ENCODE peak calls at places on chromosomes 1 and 21, in six cellular contexts. One of them, this sample, is unnamed.

GRCh38 chr1:180241716-180242544 is 11.9 kb downstream of the LHX4 start:
- DNase-seq in HCT116: no peak
- DNase-seq in endothelial cell of umbilical vein: no peak
- DNase-seq in upper lobe of left lung: no peak
- DNase-seq in vagina: no peak
- DNase-seq in GM23338: no peak
- DNase-seq in this sample: no peak

GRCh38 chr1:96978431-96978830 is 256.8 kb downstream of the PTBP2 start:
- DNase-seq in HCT116: no peak
- DNase-seq in endothelial cell of umbilical vein: no peak
- DNase-seq in upper lobe of left lung: no peak
- DNase-seq in vagina: no peak
- DNase-seq in GM23338: no peak
- DNase-seq in this sample: no peak

GRCh38 chr1:27152004-27152828 is 2.7 kb downstream of the SLC9A1 start:
- DNase-seq in HCT116: no peak
- DNase-seq in endothelial cell of umbilical vein: no peak
- DNase-seq in upper lobe of left lung: no peak
- DNase-seq in vagina: no peak
- DNase-seq in GM23338: no peak
- DNase-seq in this sample: no peak

GRCh38 chr1:248779350-248779749 is 23.8 kb upstream of the LYPD8 start:
- DNase-seq in HCT116: no peak
- DNase-seq in endothelial cell of umbilical vein: no peak
- DNase-seq in upper lobe of left lung: no peak
- DNase-seq in vagina: no peak
- DNase-seq in GM23338: no peak
- DNase-seq in this sample: no peak

GRCh38 chr1:217498209-217498608 is 132.7 kb downstream of the GPATCH2 start:
- DNase-seq in HCT116: no peak
- DNase-seq in endothelial cell of umbilical vein: no peak
- DNase-seq in upper lobe of left lung: no peak
- DNase-seq in vagina: no peak
- DNase-seq in GM23338: peak; percentile 38
- DNase-seq in this sample: no peak

GRCh38 chr1:153357853-153358690 is at the start of gene S100A9:
- DNase-seq in HCT116: no peak
- DNase-seq in endothelial cell of umbilical vein: no peak
- DNase-seq in upper lobe of left lung: no peak
- DNase-seq in vagina: peak; percentile 64
- DNase-seq in GM23338: no peak
- DNase-seq in this sample: no peak

GRCh38 chr1:180156631-180157091 is 2.0 kb downstream of the QSOX1 start:
- DNase-seq in HCT116: no peak
- DNase-seq in endothelial cell of umbilical vein: no peak
- DNase-seq in upper lobe of left lung: no peak
- DNase-seq in vagina: no peak
- DNase-seq in GM23338: no peak
- DNase-seq in this sample: no peak

GRCh38 chr21:38380391-38381137 is 117.7 kb downstream of the ERG start:
- DNase-seq in HCT116: no peak
- DNase-seq in endothelial cell of umbilical vein: peak; percentile 48
- DNase-seq in upper lobe of left lung: no peak
- DNase-seq in vagina: no peak
- DNase-seq in GM23338: peak; percentile 12
- DNase-seq in this sample: no peak

GRCh38 chr1:6025269-6026094 is 20.2 kb upstream of the KCNAB2 start:
- DNase-seq in HCT116: no peak
- DNase-seq in endothelial cell of umbilical vein: no peak
- DNase-seq in upper lobe of left lung: no peak
- DNase-seq in vagina: no peak
- DNase-seq in GM23338: no peak
- DNase-seq in this sample: no peak

GRCh38 chr1:24321150-24321549 is 2.0 kb downstream of the GRHL3 start:
- DNase-seq in HCT116: no peak
- DNase-seq in endothelial cell of umbilical vein: no peak
- DNase-seq in upper lobe of left lung: no peak
- DNase-seq in vagina: no peak
- DNase-seq in GM23338: no peak
- DNase-seq in this sample: no peak

GRCh38 chr1:6317101-6317760 is 56.3 kb upstream of the GPR153 start:
- DNase-seq in HCT116: no peak
- DNase-seq in endothelial cell of umbilical vein: peak; percentile 57
- DNase-seq in upper lobe of left lung: no peak
- DNase-seq in vagina: no peak
- DNase-seq in GM23338: no peak
- DNase-seq in this sample: no peak

GRCh38 chr1:99180915-99181314 is 83.4 kb upstream of the PLPPR4 start:
- DNase-seq in HCT116: no peak
- DNase-seq in endothelial cell of umbilical vein: no peak
- DNase-seq in upper lobe of left lung: no peak
- DNase-seq in vagina: no peak
- DNase-seq in GM23338: no peak
- DNase-seq in this sample: no peak

GRCh38 chr1:36154765-36155559 is 998 bp upstream of the MAP7D1 start:
- DNase-seq in HCT116: no peak
- DNase-seq in endothelial cell of umbilical vein: no peak
- DNase-seq in upper lobe of left lung: no peak
- DNase-seq in vagina: no peak
- DNase-seq in GM23338: peak; percentile 48
- DNase-seq in this sample: no peak

GRCh38 chr1:160626560-160627342 is 20.1 kb downstream of the SLAMF1 start:
- DNase-seq in HCT116: no peak
- DNase-seq in endothelial cell of umbilical vein: no peak
- DNase-seq in upper lobe of left lung: no peak
- DNase-seq in vagina: no peak
- DNase-seq in GM23338: no peak
- DNase-seq in this sample: no peak
- TF ChIP-seq POLR2AphosphoS5 in HCT116: no peak
- TF ChIP-seq POLR2AphosphoS5 in endothelial cell of umbilical vein: no peak
- TF ChIP-seq POLR2AphosphoS5 in upper lobe of left lung: no peak
- TF ChIP-seq POLR2AphosphoS5 in vagina: no peak
- TF ChIP-seq POLR2AphosphoS5 in GM23338: no peak
- TF ChIP-seq POLR2AphosphoS5 in this sample: peak; percentile 77

GRCh38 chr1:200980452-200980772 is 43.1 kb downstream of the KIF21B start:
- DNase-seq in HCT116: no peak
- DNase-seq in endothelial cell of umbilical vein: no peak
- DNase-seq in upper lobe of left lung: no peak
- DNase-seq in vagina: no peak
- DNase-seq in GM23338: no peak
- DNase-seq in this sample: no peak

GRCh38 chr1:200982071-200982945 is 41.2 kb downstream of the KIF21B start:
- DNase-seq in HCT116: no peak
- DNase-seq in endothelial cell of umbilical vein: no peak
- DNase-seq in upper lobe of left lung: no peak
- DNase-seq in vagina: no peak
- DNase-seq in GM23338: no peak
- DNase-seq in this sample: no peak

GRCh38 chr1:200980873-200981272 is 42.6 kb downstream of the KIF21B start:
- DNase-seq in HCT116: no peak
- DNase-seq in endothelial cell of umbilical vein: no peak
- DNase-seq in upper lobe of left lung: no peak
- DNase-seq in vagina: no peak
- DNase-seq in GM23338: no peak
- DNase-seq in this sample: no peak

GRCh38 chr1:200979574-200980451 is 43.7 kb downstream of the KIF21B start:
- DNase-seq in HCT116: peak; percentile 12
- DNase-seq in endothelial cell of umbilical vein: peak; percentile 4
- DNase-seq in upper lobe of left lung: peak; percentile 45
- DNase-seq in vagina: no peak
- DNase-seq in GM23338: peak; percentile 87
- DNase-seq in this sample: peak; percentile 81

GRCh38 chr1:200981278-200981677 is 42.2 kb downstream of the KIF21B start:
- DNase-seq in HCT116: no peak
- DNase-seq in endothelial cell of umbilical vein: no peak
- DNase-seq in upper lobe of left lung: no peak
- DNase-seq in vagina: no peak
- DNase-seq in GM23338: no peak
- DNase-seq in this sample: no peak
- TF ChIP-seq POLR2AphosphoS5 in HCT116: no peak
- TF ChIP-seq POLR2AphosphoS5 in endothelial cell of umbilical vein: no peak
- TF ChIP-seq POLR2AphosphoS5 in upper lobe of left lung: no peak
- TF ChIP-seq POLR2AphosphoS5 in vagina: no peak
- TF ChIP-seq POLR2AphosphoS5 in GM23338: no peak
- TF ChIP-seq POLR2AphosphoS5 in this sample: no peak

DNA sequence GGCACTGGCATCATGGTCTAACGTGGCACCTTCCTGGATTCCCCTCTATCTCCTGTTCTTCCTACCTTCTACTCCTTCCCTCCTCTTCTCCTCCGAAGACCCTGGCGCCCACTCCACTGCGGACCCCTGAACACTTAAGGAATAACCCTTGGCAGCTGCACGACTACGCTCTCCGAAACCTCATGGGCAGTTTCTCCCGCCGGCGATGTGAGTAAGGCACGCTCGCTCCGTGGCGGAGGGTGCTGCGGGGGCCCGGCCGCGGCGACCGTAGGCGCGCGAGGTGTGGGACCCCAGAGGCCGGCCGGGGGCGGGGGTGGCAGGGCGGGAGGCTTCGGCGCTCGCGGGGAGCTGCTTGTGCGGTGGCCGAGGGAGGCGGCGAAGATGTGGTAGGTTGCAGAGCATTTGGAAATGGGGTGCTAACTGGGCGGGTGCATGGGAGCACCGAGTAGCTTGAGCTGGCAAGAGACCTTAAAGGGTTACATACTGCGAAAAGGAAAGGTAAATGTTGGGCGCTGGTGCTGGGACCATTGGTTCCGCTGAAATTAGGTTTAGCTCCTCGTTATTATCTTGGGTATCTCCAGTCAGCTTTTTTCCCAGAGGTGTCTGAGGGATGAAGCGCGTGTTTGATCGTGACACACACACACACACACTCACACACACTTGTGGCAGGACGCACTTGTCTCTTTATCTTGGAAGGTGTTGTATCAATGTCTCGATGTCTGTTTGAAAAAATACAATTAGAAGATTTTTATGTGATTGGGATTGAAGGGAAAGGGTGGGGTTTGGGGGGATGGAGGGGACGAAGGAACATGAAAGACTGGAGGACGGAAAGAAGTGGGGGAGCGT is 936 bp downstream of the LRRC7 start:
- DNase-seq in HCT116: no peak
- DNase-seq in endothelial cell of umbilical vein: peak; percentile 9
- DNase-seq in upper lobe of left lung: no peak
- DNase-seq in vagina: no peak
- DNase-seq in GM23338: peak; percentile 37
- DNase-seq in this sample: peak; percentile 2
- TF ChIP-seq POLR2AphosphoS5 in HCT116: no peak
- TF ChIP-seq POLR2AphosphoS5 in endothelial cell of umbilical vein: no peak
- TF ChIP-seq POLR2AphosphoS5 in upper lobe of left lung: no peak
- TF ChIP-seq POLR2AphosphoS5 in vagina: no peak
- TF ChIP-seq POLR2AphosphoS5 in GM23338: no peak
- TF ChIP-seq POLR2AphosphoS5 in this sample: no peak

DNA sequence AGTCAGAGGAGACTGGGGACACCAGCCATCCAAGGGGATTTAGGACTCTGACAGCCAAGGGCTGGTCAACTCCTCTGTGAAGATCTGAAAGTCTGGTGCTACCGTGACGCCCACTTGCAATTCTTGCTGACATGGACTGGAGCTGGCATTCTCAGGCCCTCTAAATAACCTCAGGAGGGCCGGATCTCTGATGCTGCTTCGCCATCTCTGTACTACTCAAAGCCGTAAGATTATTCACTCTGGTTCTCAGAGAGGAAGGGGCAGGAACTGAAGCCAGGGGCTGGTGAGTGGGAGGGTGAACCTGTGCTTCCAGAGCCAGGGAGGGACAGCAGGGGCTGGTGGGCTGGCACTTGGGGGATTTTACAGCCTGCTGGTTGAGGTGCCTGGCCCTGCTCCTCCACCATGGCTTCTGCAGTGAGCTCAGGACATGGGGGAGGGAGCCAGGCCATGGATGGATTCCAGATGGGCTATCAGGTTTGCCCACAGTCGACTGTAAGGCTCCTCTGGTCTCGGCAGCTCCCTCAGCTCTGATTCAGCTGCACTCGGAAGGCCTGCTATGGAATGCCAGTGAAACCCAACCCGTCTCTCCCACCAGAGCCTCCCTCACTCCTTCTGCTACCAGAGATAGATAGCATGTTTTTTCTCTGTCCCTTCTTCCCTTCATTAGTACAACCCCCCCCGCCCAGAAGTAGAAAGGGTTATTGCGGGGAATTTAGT is 84.5 kb downstream of the PLXNA2 start:
- DNase-seq in HCT116: no peak
- DNase-seq in endothelial cell of umbilical vein: peak; percentile 41
- DNase-seq in upper lobe of left lung: no peak
- DNase-seq in vagina: no peak
- DNase-seq in GM23338: no peak
- DNase-seq in this sample: no peak
- TF ChIP-seq POLR2AphosphoS5 in HCT116: no peak
- TF ChIP-seq POLR2AphosphoS5 in endothelial cell of umbilical vein: peak; percentile 27
- TF ChIP-seq POLR2AphosphoS5 in upper lobe of left lung: no peak
- TF ChIP-seq POLR2AphosphoS5 in vagina: no peak
- TF ChIP-seq POLR2AphosphoS5 in GM23338: no peak
- TF ChIP-seq POLR2AphosphoS5 in this sample: no peak

DNA sequence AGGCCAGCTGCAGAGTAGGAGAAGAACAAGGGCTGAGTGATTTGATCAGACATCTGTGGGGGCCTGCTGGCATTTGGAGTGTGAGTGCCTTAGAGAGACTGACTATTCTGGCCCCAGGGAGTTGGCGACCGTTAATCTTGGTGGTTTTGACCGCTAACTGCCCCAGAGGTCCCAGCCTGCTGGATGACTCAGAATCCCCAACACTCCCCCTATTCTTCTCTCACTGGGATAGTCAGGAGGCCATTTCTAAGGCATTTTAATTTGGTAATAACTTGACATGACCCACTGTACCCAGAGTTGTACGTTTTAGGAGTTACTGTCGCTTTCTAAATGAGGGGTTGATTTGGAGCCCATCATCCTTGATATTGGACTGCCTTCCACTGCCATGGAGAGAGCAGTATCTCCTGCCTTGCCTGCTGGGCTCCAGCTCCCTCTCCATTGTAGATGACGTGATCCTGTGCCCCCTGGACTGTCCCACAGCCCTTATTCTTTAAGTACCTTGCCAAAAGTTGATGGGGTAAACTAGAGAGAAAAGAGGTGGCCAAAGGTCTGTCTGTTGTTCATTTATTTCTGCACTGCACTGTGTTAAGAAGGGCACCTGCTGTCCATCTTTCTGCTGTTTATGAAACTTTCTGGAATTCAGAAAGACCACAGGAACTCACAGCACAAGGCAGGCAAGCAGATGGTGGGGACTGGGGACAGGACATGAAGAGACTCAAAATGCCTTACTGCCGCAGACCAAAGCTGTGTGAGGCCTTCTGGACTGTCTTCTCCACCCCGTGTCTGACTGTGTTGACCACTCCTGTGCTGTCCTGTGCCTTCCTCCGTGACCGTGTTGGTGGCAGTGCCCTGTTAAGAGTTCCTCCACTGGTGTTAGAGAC is 98.2 kb upstream of the ARTN start:
- DNase-seq in HCT116: peak; percentile 68
- DNase-seq in endothelial cell of umbilical vein: peak; percentile 10
- DNase-seq in upper lobe of left lung: no peak
- DNase-seq in vagina: no peak
- DNase-seq in GM23338: peak; percentile 38
- DNase-seq in this sample: no peak
- TF ChIP-seq POLR2AphosphoS5 in HCT116: peak; percentile 32
- TF ChIP-seq POLR2AphosphoS5 in endothelial cell of umbilical vein: no peak
- TF ChIP-seq POLR2AphosphoS5 in upper lobe of left lung: no peak
- TF ChIP-seq POLR2AphosphoS5 in vagina: no peak
- TF ChIP-seq POLR2AphosphoS5 in GM23338: no peak
- TF ChIP-seq POLR2AphosphoS5 in this sample: peak; percentile 11

GRCh38 chr1:244969355-244970235 is 105.3 kb upstream of the HNRNPU start:
- DNase-seq in HCT116: peak; percentile 40
- DNase-seq in endothelial cell of umbilical vein: peak; percentile 97
- DNase-seq in upper lobe of left lung: peak; percentile 73
- DNase-seq in vagina: no peak
- DNase-seq in GM23338: peak; percentile 75
- DNase-seq in this sample: no peak
- TF ChIP-seq POLR2AphosphoS5 in HCT116: peak; percentile 14
- TF ChIP-seq POLR2AphosphoS5 in endothelial cell of umbilical vein: no peak
- TF ChIP-seq POLR2AphosphoS5 in upper lobe of left lung: peak; percentile 71
- TF ChIP-seq POLR2AphosphoS5 in vagina: peak; percentile 51
- TF ChIP-seq POLR2AphosphoS5 in GM23338: peak; percentile 50
- TF ChIP-seq POLR2AphosphoS5 in this sample: no peak

This sample was measured in GM12891.